ENCODE peak calls at places on chromosomes 1 and 21, in seven cellular contexts. Z is transverse colon, Y is Peyer's patch, A is endodermal cell, H is osteoblast, K is heart left ventricle, S is neuronal stem cell. L is an unnamed sample.

GRCh38 chr1:108557311-108557710 is 2.6 kb upstream of the EEIG2 start:
- DNase-seq in Z (no peak), Y (no peak), A (no peak), H (no peak), K (peak; percentile 23), S (no peak), L (no peak)

GRCh38 chr1:81703352-81703735 is 97.4 kb upstream of the ADGRL2 start:
- DNase-seq in Z (no peak), Y (no peak), A (no peak), H (peak; percentile 10), K (no peak), S (no peak), L (no peak)

GRCh38 chr1:159891275-159892157 is 8.4 kb downstream of the CFAP45 start:
- DNase-seq in Z (peak; percentile 90), Y (peak; percentile 79), A (peak; percentile 94), H (peak; percentile 90), K (peak; percentile 86), S (peak; percentile 48), L (no peak)

GRCh38 chr1:33096358-33097005 is 15.5 kb downstream of the AZIN2 start:
- DNase-seq in Z (no peak), Y (no peak), A (no peak), H (peak; percentile 46), K (no peak), S (no peak), L (no peak)

GRCh38 chr1:192747305-192747704 is 61.5 kb upstream of the RGS2 start:
- DNase-seq in Z (no peak), Y (no peak), A (no peak), H (peak; percentile 42), K (no peak), S (no peak), L (no peak)

GRCh38 chr1:111030590-111030989 is 66.9 kb upstream of the LRIF1 start:
- DNase-seq in Z (peak; percentile 48), Y (peak; percentile 66), A (peak; percentile 83), H (peak; percentile 27), K (no peak), S (peak; percentile 30), L (peak; percentile 13)

GRCh38 chr1:36576118-36576517 is 93.4 kb upstream of the CSF3R start:
- DNase-seq in Z (peak; percentile 38), Y (peak; percentile 31), A (peak; percentile 96), H (peak; percentile 94), K (peak; percentile 39), S (peak; percentile 72), L (no peak)

GRCh38 chr1:86409416-86410021 is 13.4 kb upstream of the ODF2L start:
- DNase-seq in Z (no peak), Y (no peak), A (peak; percentile 78), H (no peak), K (no peak), S (no peak), L (no peak)

GRCh38 chr21:40631201-40631600 is 215.8 kb downstream of the DSCAM start:
- DNase-seq in Z (no peak), Y (no peak), A (no peak), H (no peak), K (no peak), S (no peak), L (no peak)

GRCh38 chr1:103063911-103064310 is 44.4 kb downstream of the COL11A1 start:
- DNase-seq in Z (no peak), Y (no peak), A (no peak), H (peak; percentile 18), K (no peak), S (no peak), L (no peak)

GRCh38 chr1:20731057-20731991 is 1.2 kb downstream of the SH2D5 start:
- DNase-seq in Z (no peak), Y (no peak), A (peak; percentile 61), H (peak; percentile 90), K (no peak), S (no peak), L (no peak)

GRCh38 chr1:182054698-182055326 is 6.7 kb downstream of the ZNF648 start:
- DNase-seq in Z (peak; percentile 42), Y (peak; percentile 51), A (peak; percentile 82), H (no peak), K (no peak), S (peak; percentile 32), L (no peak)

GRCh38 chr1:59414406-59415133 is 117.7 kb downstream of the FGGY start:
- DNase-seq in Z (no peak), Y (no peak), A (no peak), H (no peak), K (no peak), S (no peak), L (no peak)

GRCh38 chr1:94676686-94677085 is 135.1 kb upstream of the F3 start:
- DNase-seq in Z (peak; percentile 63), Y (no peak), A (peak; percentile 29), H (no peak), K (no peak), S (no peak), L (no peak)

GRCh38 chr1:50859657-50860056 is 100.4 kb downstream of the FAF1 start:
- DNase-seq in Z (no peak), Y (no peak), A (no peak), H (no peak), K (no peak), S (no peak), L (no peak)

GRCh38 chr1:39679821-39680220 is 7.9 kb upstream of the NT5C1A start:
- DNase-seq in Z (no peak), Y (no peak), A (no peak), H (no peak), K (no peak), S (no peak), L (no peak)

DNA sequence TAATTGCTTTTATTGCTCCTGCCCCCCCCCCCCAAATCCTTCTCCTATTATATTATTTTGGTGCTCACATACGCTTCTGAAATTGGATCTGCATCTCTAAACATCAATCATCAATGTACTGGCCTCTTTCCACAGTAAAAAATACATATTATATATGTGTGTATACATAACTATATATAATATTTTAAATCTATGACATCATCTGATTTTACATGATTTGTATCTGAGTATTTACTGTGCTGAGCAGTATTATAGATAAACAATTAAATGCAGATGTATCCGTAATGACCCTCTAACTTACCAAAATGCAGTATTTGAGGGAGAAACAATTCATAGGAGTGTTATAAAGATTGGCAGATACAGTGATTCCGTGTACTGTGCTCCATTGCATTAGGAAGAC is 832 bp downstream of the PLPPR4 start:
- DNase-seq in Z (no peak), Y (no peak), A (no peak), H (no peak), K (no peak), S (no peak), L (no peak)
- H3K27ac ChIP-seq in Z (no peak overlapping the region), Y (no peak overlapping the region), A (no peak overlapping the region), H (no peak overlapping the region), K (no peak overlapping the region), S (no peak overlapping the region), L (no peak overlapping the region)

GRCh38 chr1:155650231-155650757 is 38.3 kb downstream of the YY1AP1 start:
- DNase-seq in Z (no peak), Y (no peak), A (no peak), H (no peak), K (no peak), S (no peak), L (no peak)

GRCh38 chr1:155648207-155649147 is 38.5 kb downstream of the MSTO1 start:
- DNase-seq in Z (no peak), Y (no peak), A (no peak), H (peak; percentile 90), K (no peak), S (peak; percentile 42), L (peak; percentile 52)

GRCh38 chr1:155652951-155653350 is 35.6 kb downstream of the YY1AP1 start:
- DNase-seq in Z (no peak), Y (no peak), A (no peak), H (no peak), K (no peak), S (no peak), L (no peak)

GRCh38 chr1:155649689-155650088 is 38.9 kb downstream of the YY1AP1 start:
- DNase-seq in Z (no peak), Y (no peak), A (no peak), H (no peak), K (no peak), S (no peak), L (no peak)

DNA sequence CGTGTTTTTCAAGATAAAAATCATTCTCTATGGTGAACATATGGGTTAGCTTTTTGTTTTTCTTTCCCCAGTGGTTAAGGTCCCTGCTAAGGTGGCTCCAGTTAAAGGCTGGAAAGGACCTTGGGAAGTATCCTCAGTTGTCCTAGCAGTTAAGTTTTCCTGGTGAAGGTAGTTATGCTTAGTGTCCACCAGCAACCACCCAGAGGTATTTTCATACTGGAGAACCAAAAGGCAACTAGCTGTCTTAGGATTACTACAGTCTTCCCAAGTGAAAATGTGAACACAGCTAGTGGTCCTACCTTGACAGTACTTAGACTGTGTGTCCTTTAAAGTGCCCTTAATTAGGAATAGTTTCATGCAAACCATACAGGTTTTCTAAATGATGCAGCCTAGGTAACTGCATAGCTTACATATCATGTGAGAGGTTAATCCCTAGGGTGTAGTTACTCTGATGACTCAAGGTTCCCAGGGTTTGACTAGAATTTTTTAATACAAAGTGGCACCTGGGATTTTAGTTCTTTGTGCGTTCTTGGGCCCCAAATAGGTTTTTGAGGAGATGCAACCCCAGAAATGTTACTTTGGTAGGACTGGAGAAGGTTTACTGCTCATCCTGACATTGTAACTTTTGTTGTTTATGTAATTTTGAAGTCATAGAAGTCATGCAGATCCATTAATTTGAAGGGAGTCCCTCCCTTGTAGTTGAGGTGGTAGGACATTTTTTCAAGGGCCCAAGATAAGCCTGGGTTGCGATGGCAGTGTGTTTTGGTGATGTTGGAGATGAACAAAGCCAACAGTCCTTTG is 36.5 kb downstream of the YY1AP1 start:
- DNase-seq in Z (no peak), Y (no peak), A (no peak), H (no peak), K (no peak), S (no peak), L (no peak)
- H3K27ac ChIP-seq in Z (no peak overlapping the region), Y (no peak overlapping the region), A (no peak overlapping the region), H (peak overlapping the region; percentile 67), K (no peak overlapping the region), S (no peak overlapping the region), L (peak overlapping the region; percentile 82)

GRCh38 chr21:42221581-42222345 is 2.8 kb downstream of the ABCG1 start:
- DNase-seq in Z (no peak), Y (no peak), A (peak; percentile 14), H (peak; percentile 73), K (no peak), S (no peak), L (no peak)
- H3K27ac ChIP-seq in Z (peak overlapping the region; percentile 78), Y (no peak overlapping the region), A (no peak overlapping the region), H (no peak overlapping the region), K (peak overlapping the region; percentile 80), S (no peak overlapping the region), L (no peak overlapping the region)

GRCh38 chr21:43020771-43021170 is 46.4 kb downstream of the PKNOX1 start:
- DNase-seq in Z (no peak), Y (no peak), A (no peak), H (no peak), K (no peak), S (no peak), L (no peak)

GRCh38 chr21:43020177-43020576 is 45.8 kb downstream of the PKNOX1 start:
- DNase-seq in Z (no peak), Y (no peak), A (no peak), H (no peak), K (no peak), S (no peak), L (no peak)

GRCh38 chr21:43021191-43021590 is 46.8 kb downstream of the PKNOX1 start:
- DNase-seq in Z (no peak), Y (no peak), A (no peak), H (no peak), K (no peak), S (no peak), L (no peak)

GRCh38 chr21:43023175-43023574 is 48.8 kb downstream of the PKNOX1 start:
- DNase-seq in Z (no peak), Y (no peak), A (no peak), H (no peak), K (no peak), S (no peak), L (no peak)

GRCh38 chr21:43021756-43022600 is 47.6 kb downstream of the PKNOX1 start:
- DNase-seq in Z (no peak), Y (no peak), A (no peak), H (no peak), K (no peak), S (no peak), L (no peak)
- H3K27ac ChIP-seq in Z (no peak overlapping the region), Y (no peak overlapping the region), A (no peak overlapping the region), H (no peak overlapping the region), K (no peak overlapping the region), S (no peak overlapping the region), L (no peak overlapping the region)

L was measured in keratinocyte.